ENCODE peak calls at places on chromosomes 6 and 20, in nine cellular contexts. K is heart left ventricle, F is heart right ventricle, C is HFF-Myc, T is bronchial epithelial cell, E is mammary epithelial cell, R is lower lobe of right lung, D is foreskin fibroblast, X is D721Med. I is an unnamed sample.

GRCh38 chr6:91476000-91476399 is 889.1 kb upstream of the MAP3K7 start:
- DNase-seq in D (no peak), E (peak; percentile 27), K (no peak), R (no peak), F (no peak), C (no peak), X (no peak), T (peak; percentile 52), I (no peak)

GRCh38 chr20:45867811-45868176 is 10.4 kb downstream of the ZSWIM3 start:
- DNase-seq in D (peak; percentile 38), C (no peak), R (no peak), K (no peak), E (peak; percentile 60), F (no peak), X (no peak), T (peak; percentile 79), I (no peak)

GRCh38 chr20:371755-372542 is 8.6 kb upstream of the TRIB3 start:
- DNase-seq in X (no peak), E (peak; percentile 50), K (peak; percentile 75), T (peak; percentile 85), F (peak; percentile 76), C (peak; percentile 68), R (peak; percentile 92), D (peak; percentile 86), I (peak; percentile 87)

GRCh38 chr6:131159578-131159977 is 24.3 kb downstream of the AKAP7 start:
- DNase-seq in C (no peak), F (no peak), D (peak; percentile 71), K (no peak), E (peak; percentile 87), X (no peak), T (peak; percentile 63), R (no peak), I (no peak)

GRCh38 chr20:1415667-1416468 is 23.0 kb upstream of the FKBP1A start:
- DNase-seq in X (no peak), R (no peak), F (no peak), T (peak; percentile 99), C (peak; percentile 97), D (peak; percentile 98), K (no peak), E (peak; percentile 98), I (no peak)

GRCh38 chr6:132399376-132400074 is 1.8 kb downstream of the MOXD1 start:
- DNase-seq in E (peak; percentile 49), R (no peak), C (peak; percentile 52), F (no peak), T (peak; percentile 21), K (no peak), X (no peak), D (no peak), I (no peak)

GRCh38 chr20:60486345-60486744 is 528.1 kb downstream of the CDH26 start:
- DNase-seq in T (no peak), E (no peak), D (no peak), R (no peak), C (no peak), F (no peak), X (no peak), K (no peak), I (peak; percentile 78)

GRCh38 chr6:97913721-97914120 is 630.7 kb upstream of the MMS22L start:
- DNase-seq in K (no peak), X (no peak), D (no peak), F (no peak), T (no peak), E (no peak), R (no peak), C (no peak), I (no peak)

GRCh38 chr6:157459327-157459726 is 78.3 kb downstream of the ZDHHC14 start:
- DNase-seq in D (no peak), F (no peak), C (no peak), T (no peak), E (no peak), K (no peak), X (no peak), R (no peak), I (no peak)

GRCh38 chr20:58852559-58853271 is at the start of gene GNAS:
- DNase-seq in E (peak; percentile 24), K (peak; percentile 78), T (peak; percentile 27), X (peak; percentile 49), R (peak; percentile 68), D (peak; percentile 53), F (peak; percentile 55), C (no peak), I (peak; percentile 77)

GRCh38 chr6:21111399-21111725 is 482.2 kb upstream of the SOX4 start:
- DNase-seq in C (no peak), F (no peak), E (peak; percentile 23), T (peak; percentile 48), X (no peak), D (no peak), R (no peak), K (no peak), I (no peak)

GRCh38 chr6:144721232-144721631 is 436.1 kb downstream of the UTRN start:
- DNase-seq in X (no peak), C (no peak), D (no peak), T (no peak), K (no peak), E (no peak), R (no peak), F (no peak), I (no peak)

GRCh38 chr6:144722214-144722737 is 437.1 kb downstream of the UTRN start:
- DNase-seq in C (no peak), K (no peak), D (no peak), X (no peak), R (no peak), E (no peak), F (no peak), T (no peak), I (no peak)

GRCh38 chr6:144714031-144714732 is 429.0 kb downstream of the UTRN start:
- DNase-seq in R (no peak), C (no peak), D (no peak), X (no peak), T (no peak), F (no peak), K (no peak), E (no peak), I (no peak)

GRCh38 chr6:144715344-144715743 is 430.2 kb downstream of the UTRN start:
- DNase-seq in R (no peak), K (no peak), C (no peak), T (no peak), D (no peak), F (no peak), X (no peak), E (no peak), I (no peak)

GRCh38 chr6:144718431-144718830 is 433.3 kb downstream of the UTRN start:
- DNase-seq in E (peak; percentile 67), D (peak; percentile 41), F (no peak), T (peak; percentile 63), R (no peak), C (no peak), K (no peak), X (no peak), I (no peak)
- TF ChIP-seq CTCF in E (no peak), D (no peak), F (no peak), T (no peak), R (no peak), C (no peak), K (no peak), X (no peak), I (no peak)

GRCh38 chr20:31517373-31517772 is 3.1 kb downstream of the HM13 start:
- DNase-seq in R (no peak), E (peak; percentile 54), D (peak; percentile 44), X (peak; percentile 35), T (peak; percentile 57), C (peak; percentile 32), F (peak; percentile 19), K (no peak), I (no peak)
- TF ChIP-seq CTCF in R (peak; percentile 13), E (peak; percentile 19), D (peak; percentile 44), X (peak; percentile 37), T (peak; percentile 26), C (peak; percentile 37), F (peak; percentile 32), K (no peak), I (no peak)

DNA sequence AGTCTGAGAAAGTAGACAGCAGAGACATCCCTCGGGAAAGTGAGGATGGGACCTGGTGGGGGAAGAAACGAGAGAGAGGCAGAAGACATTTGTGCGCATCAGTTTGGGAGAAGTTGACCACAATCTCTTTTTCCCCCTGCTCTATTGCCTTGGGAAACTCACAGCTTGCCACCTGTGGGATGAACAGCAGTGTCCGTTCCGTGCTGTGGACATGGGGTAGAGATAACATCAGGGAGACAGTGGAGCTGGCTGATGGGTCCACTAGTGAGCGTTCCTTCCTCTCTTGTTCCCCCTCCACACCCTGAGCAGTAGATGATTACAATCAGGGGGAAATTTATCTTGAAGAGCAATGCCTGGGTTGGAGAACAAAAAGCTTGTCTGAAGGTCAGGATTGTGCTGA is 21.8 kb upstream of the RNF182 start:
- DNase-seq in C (no peak), X (no peak), D (no peak), K (no peak), R (no peak), F (no peak), E (no peak), T (no peak), I (no peak)
- TF ChIP-seq CTCF in C (no peak), X (no peak), D (no peak), K (no peak), R (no peak), F (no peak), E (no peak), T (no peak), I (no peak)

DNA sequence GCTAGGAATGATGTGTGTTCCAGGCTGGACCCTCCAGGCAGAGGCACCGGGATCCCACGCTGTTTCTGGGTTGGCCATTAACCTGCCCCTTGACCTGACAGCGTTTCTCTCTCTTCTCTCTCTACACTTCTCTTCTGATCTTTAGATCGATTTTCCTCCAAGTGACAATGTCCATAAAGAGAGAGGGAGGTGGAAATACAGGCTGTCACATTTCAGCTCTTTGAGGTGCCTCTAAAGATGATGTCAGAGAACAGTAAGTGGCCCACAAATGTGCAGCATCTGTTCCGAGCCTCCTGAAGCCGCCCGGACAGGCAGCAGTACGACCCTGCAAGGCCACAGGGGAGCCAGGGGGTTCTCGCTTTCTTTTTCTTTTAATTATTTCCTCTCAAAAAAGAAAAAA is 2.5 kb upstream of the SLCO4A1 start:
- DNase-seq in D (no peak), X (no peak), R (no peak), T (no peak), F (no peak), K (no peak), C (no peak), E (no peak), I (no peak)
- TF ChIP-seq CTCF in D (no peak), X (no peak), R (no peak), T (no peak), F (no peak), K (no peak), C (no peak), E (no peak), I (no peak)

GRCh38 chr20:22456109-22456508 is 128.3 kb downstream of the FOXA2 start:
- DNase-seq in X (no peak), K (no peak), R (no peak), T (no peak), E (no peak), F (no peak), D (no peak), C (no peak), I (no peak)
- TF ChIP-seq CTCF in X (no peak), K (no peak), R (no peak), T (no peak), E (no peak), F (no peak), D (no peak), C (no peak), I (no peak)